ENCODE peak calls at places on chromosomes 1 and 21, in ten cellular contexts. I is neural progenitor cell, S is WERI-Rb-1, F is suprapubic skin, A is GM23338, C is tibial artery, Z is heart left ventricle, N is left ventricle myocardium inferior, W is colonic mucosa, R is MM.1S. Q is an unnamed sample. For H3K36me3, the result is how much of the 10 kb centered on the place peaks cover.

GRCh38 chr1:57520743-57521142 is 96.9 kb upstream of the DAB1 start:
- DNase-seq in I (no peak), S (no peak), F (no peak), A (peak), C (no peak), Z (no peak), N (no peak), W (no peak), R (no peak), Q (no peak)

GRCh38 chr1:44827197-44828002 is 15.7 kb downstream of the PTCH2 start:
- DNase-seq in I (no peak), S (no peak), F (no peak), A (peak), C (no peak), Z (peak), N (no peak), W (no peak), R (no peak), Q (no peak)

GRCh38 chr21:33642896-33643657 is 776 bp downstream of the ITSN1 start:
- DNase-seq in I (peak), S (peak), F (no peak), A (peak), C (peak), Z (peak), N (peak), W (peak), R (peak), Q (peak)

GRCh38 chr1:62407398-62408009 is 29.3 kb upstream of the USP1 start:
- DNase-seq in I (peak), S (peak), F (no peak), A (peak), C (no peak), Z (no peak), N (no peak), W (peak), R (peak), Q (no peak)

GRCh38 chr1:1013922-1014617 is 773 bp downstream of the ISG15 start:
- DNase-seq in I (peak), S (peak), F (no peak), A (peak), C (no peak), Z (peak), N (no peak), W (no peak), R (no peak), Q (no peak)

GRCh38 chr1:96220644-96221043 is 500.9 kb upstream of the PTBP2 start:
- DNase-seq in I (no peak), S (no peak), F (no peak), A (no peak), C (no peak), Z (no peak), N (no peak), W (no peak), R (no peak), Q (no peak)

GRCh38 chr1:164515932-164516331 is 43.1 kb upstream of the PBX1 start:
- DNase-seq in I (peak), S (no peak), F (no peak), A (no peak), C (no peak), Z (no peak), N (no peak), W (no peak), R (no peak), Q (no peak)

GRCh38 chr1:244964112-244964971 is 100.0 kb upstream of the HNRNPU start:
- DNase-seq in I (peak), S (no peak), F (no peak), A (peak), C (no peak), Z (no peak), N (no peak), W (peak), R (no peak), Q (no peak)

GRCh38 chr1:42340093-42340492 is 5.1 kb upstream of the FOXJ3 start:
- DNase-seq in I (peak), S (no peak), F (no peak), A (peak), C (no peak), Z (no peak), N (no peak), W (peak), R (no peak), Q (no peak)

GRCh38 chr1:165858364-165858823 is 31.0 kb downstream of the UCK2 start:
- DNase-seq in I (no peak), S (no peak), F (no peak), A (no peak), C (no peak), Z (peak), N (peak), W (peak), R (no peak), Q (no peak)

GRCh38 chr1:200558866-200559459 is 61.6 kb downstream of the KIF14 start:
- DNase-seq in I (peak), S (peak), F (no peak), A (peak), C (no peak), Z (no peak), N (no peak), W (no peak), R (peak), Q (no peak)

GRCh38 chr1:103960710-103961109 is 211.0 kb downstream of the AMY1C start:
- DNase-seq in I (no peak), S (no peak), F (no peak), A (no peak), C (no peak), Z (no peak), N (no peak), W (no peak), R (no peak), Q (no peak)

GRCh38 chr1:153985984-153986761 is at the start of gene RAB13:
- DNase-seq in I (peak), S (peak), F (peak), A (peak), C (peak), Z (peak), N (peak), W (peak), R (no peak), Q (peak)

GRCh38 chr21:46212721-46213484 is 15.7 kb downstream of the LSS start:
- DNase-seq in I (no peak), S (no peak), F (peak), A (no peak), C (peak), Z (no peak), N (no peak), W (no peak), R (no peak), Q (peak)

GRCh38 chr21:46211786-46212720 is 16.5 kb downstream of the LSS start:
- DNase-seq in I (no peak), S (no peak), F (peak), A (no peak), C (no peak), Z (no peak), N (no peak), W (no peak), R (no peak), Q (peak)

GRCh38 chr21:46210378-46211136 is 18.0 kb downstream of the LSS start:
- DNase-seq in I (peak), S (no peak), F (no peak), A (peak), C (peak), Z (no peak), N (no peak), W (no peak), R (no peak), Q (peak)

GRCh38 chr21:46208761-46209721 is 19.5 kb downstream of the LSS start:
- DNase-seq in I (no peak), S (no peak), F (no peak), A (no peak), C (peak), Z (no peak), N (no peak), W (no peak), R (no peak), Q (peak)

GRCh38 chr21:46211376-46211775 is 17.2 kb downstream of the LSS start:
- DNase-seq in I (no peak), S (no peak), F (no peak), A (no peak), C (peak), Z (no peak), N (no peak), W (no peak), R (no peak), Q (peak)
- H3K36me3 ChIP-seq in I (under half), S (half or more), F (half or more), A (under half), C (half or more), Z (half or more), N (half or more), W (under half), R (under half), Q (half or more)

GRCh38 chr1:204550926-204551325 is 34.7 kb downstream of the MDM4 start:
- DNase-seq in I (no peak), S (no peak), F (no peak), A (no peak), C (no peak), Z (no peak), N (no peak), W (no peak), R (no peak), Q (no peak)

GRCh38 chr1:204544321-204544720 is 28.1 kb downstream of the MDM4 start:
- DNase-seq in I (no peak), S (no peak), F (no peak), A (no peak), C (no peak), Z (no peak), N (no peak), W (no peak), R (peak), Q (no peak)

GRCh38 chr1:204545881-204546280 is 29.7 kb downstream of the MDM4 start:
- DNase-seq in I (no peak), S (no peak), F (no peak), A (no peak), C (no peak), Z (no peak), N (no peak), W (no peak), R (peak), Q (no peak)

GRCh38 chr1:204549313-204549712 is 33.1 kb downstream of the MDM4 start:
- DNase-seq in I (no peak), S (no peak), F (no peak), A (no peak), C (no peak), Z (no peak), N (no peak), W (no peak), R (no peak), Q (no peak)

GRCh38 chr1:204545202-204545601 is 29.0 kb downstream of the MDM4 start:
- DNase-seq in I (no peak), S (no peak), F (no peak), A (no peak), C (no peak), Z (no peak), N (no peak), W (no peak), R (no peak), Q (no peak)
- H3K36me3 ChIP-seq in I (under half), S (half or more), F (half or more), A (half or more), C (half or more), Z (half or more), N (half or more), W (under half), R (under half), Q (half or more)

GRCh38 chr21:36039861-36040260 is 20.5 kb downstream of the SETD4 start:
- DNase-seq in I (no peak), S (no peak), F (peak), A (no peak), C (no peak), Z (no peak), N (no peak), W (no peak), R (no peak), Q (no peak)
- H3K36me3 ChIP-seq in I (under half), S (half or more), F (half or more), A (half or more), C (half or more), Z (half or more), N (half or more), W (under half), R (under half), Q (half or more)

DNA sequence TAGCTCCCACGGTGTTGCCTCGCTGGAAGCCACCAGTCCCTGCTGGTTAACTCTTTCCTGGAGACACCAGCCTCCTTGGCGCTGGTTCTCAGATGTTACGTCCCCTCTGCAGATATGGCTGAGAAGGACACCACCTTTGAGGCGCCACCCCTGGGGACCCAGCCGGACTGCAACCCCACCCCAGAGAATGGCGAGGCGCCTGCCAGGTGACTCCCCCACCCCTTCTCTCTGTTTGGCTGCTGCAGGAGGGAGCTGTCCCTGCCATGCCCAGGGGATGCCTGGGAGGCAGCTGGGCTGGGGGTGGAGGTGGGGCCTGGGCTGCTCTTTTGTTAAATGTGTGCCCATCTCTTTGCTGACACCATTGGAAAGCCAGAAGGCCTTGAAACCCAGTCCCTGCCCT is 43.6 kb upstream of the TNFRSF1B start:
- DNase-seq in I (no peak), S (no peak), F (no peak), A (no peak), C (no peak), Z (no peak), N (no peak), W (no peak), R (no peak), Q (no peak)
- H3K36me3 ChIP-seq in I (under half), S (under half), F (under half), A (under half), C (under half), Z (under half), N (under half), W (under half), R (under half), Q (under half)

DNA sequence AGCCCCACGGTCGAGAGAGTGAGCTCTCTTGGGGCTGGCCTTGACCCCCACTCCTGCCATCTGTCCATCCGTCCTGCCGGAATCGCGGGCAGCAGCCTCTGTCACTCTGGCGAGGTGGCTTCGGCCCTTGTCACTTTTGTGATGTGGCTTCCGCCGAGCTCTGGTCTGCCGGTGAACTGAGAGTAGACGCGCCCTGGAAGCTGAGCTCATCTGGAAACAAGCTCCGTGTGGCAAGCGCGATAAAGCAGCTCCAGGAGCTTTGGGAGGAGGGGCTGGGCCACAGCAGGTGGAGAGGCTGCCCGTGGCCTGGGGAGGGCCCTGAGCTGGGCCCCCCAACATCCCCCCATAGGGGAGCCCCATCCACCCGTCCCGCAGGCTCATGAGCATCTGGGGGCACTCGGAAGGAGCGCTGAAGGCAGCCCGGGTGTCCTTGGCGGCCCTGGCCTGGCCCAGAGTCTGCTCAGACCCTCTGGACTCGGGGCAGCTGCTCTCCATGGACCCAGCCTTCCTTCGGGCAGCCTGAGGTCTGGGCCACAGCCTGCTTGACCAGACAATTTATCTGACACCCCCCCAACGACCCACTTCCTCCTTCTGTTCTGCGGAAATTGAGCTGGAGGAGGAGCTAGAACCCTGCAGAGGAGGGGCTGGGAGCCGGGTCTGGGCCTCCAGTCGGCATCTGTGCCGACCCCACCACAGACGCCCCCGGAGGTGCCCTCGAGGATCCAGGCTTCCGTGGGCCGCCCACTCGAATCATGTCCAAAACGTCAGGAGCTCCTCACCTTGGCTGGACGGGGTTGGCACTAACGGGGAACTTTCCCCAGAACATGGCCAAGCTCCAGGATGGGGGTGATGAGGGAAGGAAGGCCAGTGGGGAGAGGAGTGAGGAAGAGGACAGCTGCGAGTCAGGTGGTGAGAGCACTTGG is 59.1 kb downstream of the SLC19A1 start:
- DNase-seq in I (no peak), S (no peak), F (no peak), A (no peak), C (no peak), Z (peak), N (no peak), W (no peak), R (no peak), Q (peak)
- H3K36me3 ChIP-seq in I (under half), S (under half), F (half or more), A (under half), C (half or more), Z (under half), N (half or more), W (under half), R (under half), Q (under half)

GRCh38 chr1:19340387-19340937 is 28.3 kb downstream of the SLC66A1 start:
- DNase-seq in I (no peak), S (no peak), F (no peak), A (no peak), C (no peak), Z (no peak), N (no peak), W (no peak), R (no peak), Q (no peak)
- H3K36me3 ChIP-seq in I (under half), S (under half), F (half or more), A (under half), C (half or more), Z (half or more), N (half or more), W (under half), R (under half), Q (half or more)

DNA sequence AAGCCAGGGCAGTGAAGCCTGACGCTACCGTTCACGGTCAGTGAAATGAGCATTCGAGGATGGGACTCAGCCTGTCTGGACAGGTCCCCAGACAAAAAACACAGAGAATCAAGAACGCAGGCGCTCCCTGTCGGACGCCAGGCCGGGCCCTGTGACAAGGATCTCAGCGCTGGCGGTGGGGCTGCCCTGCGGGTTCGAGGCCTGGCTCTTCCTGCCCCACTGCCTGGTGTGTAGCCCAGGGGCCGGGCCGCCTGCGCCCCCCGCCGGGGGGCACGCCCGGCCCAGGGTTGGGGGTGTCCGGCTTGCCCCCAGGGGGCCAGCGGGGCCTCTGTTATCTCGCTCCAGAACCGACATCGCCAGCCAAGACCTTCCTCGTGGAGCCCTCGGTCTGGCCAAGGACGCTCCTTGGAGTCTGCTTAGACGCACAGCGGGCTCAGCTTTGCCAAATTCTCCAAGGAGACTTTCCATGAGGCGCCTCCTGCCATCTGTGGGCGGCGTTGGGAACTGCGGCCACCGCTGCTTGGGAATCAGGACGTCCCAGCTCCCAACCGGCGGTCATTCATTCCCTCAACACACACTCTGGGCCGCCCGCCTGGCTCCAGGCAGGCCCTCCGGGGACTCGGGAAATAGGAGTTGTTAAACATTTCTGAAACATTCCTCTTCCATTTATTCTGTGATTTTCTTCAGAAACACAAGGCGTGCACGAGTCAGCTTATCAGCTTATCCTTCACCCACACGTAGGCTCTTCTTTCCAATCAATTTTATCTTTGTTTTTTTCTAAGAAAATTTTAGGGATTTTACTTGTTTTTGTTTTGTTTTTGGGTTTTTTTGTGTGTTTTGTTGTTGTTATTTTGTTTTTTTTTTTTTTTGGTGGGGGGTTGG is 11.3 kb upstream of the RIPK4 start:
- DNase-seq in I (peak), S (peak), F (peak), A (peak), C (peak), Z (peak), N (peak), W (peak), R (no peak), Q (peak)
- H3K36me3 ChIP-seq in I (under half), S (under half), F (under half), A (under half), C (under half), Z (under half), N (under half), W (under half), R (under half), Q (under half)

GRCh38 chr1:236806634-236807033 is 11.5 kb downstream of the MTR start:
- DNase-seq in I (no peak), S (no peak), F (no peak), A (no peak), C (no peak), Z (no peak), N (no peak), W (no peak), R (no peak), Q (no peak)
- H3K36me3 ChIP-seq in I (under half), S (half or more), F (under half), A (under half), C (under half), Z (half or more), N (half or more), W (under half), R (under half), Q (half or more)

GRCh38 chr1:206600527-206600926 is 11.7 kb downstream of the EIF2D start:
- DNase-seq in I (no peak), S (no peak), F (no peak), A (no peak), C (no peak), Z (no peak), N (no peak), W (no peak), R (no peak), Q (no peak)
- H3K36me3 ChIP-seq in I (under half), S (half or more), F (half or more), A (under half), C (half or more), Z (half or more), N (half or more), W (under half), R (under half), Q (half or more)

DNA sequence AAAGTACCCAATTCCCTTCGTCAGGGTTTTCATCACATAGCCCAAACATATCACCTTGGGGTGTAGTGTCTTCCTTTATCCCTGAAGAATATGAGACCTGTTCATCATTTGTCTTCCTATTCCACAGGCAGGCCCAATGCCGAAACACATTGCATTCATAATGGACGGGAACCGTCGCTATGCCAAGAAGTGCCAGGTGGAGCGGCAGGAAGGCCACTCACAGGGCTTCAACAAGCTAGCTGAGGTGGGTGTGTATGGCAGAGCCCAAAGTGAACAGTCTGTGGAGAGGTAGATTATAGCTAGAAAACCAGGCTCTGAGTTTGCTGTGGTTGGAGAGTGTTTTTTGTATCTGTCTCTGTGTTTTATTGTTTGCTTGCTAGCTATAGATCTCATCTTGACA is 5.9 kb downstream of the DHDDS start:
- DNase-seq in I (no peak), S (no peak), F (no peak), A (no peak), C (no peak), Z (no peak), N (no peak), W (no peak), R (no peak), Q (no peak)
- H3K36me3 ChIP-seq in I (under half), S (half or more), F (half or more), A (under half), C (half or more), Z (half or more), N (half or more), W (under half), R (under half), Q (half or more)